ENCODE peak calls at places on chromosome 15, in ten cellular contexts. F is breast epithelium; E is epithelial cell of prostate; W is epithelial cell of esophagus; I is stimulated activated CD8-positive, alpha-beta memory T cell treated with anti-CD3 and anti-CD28 coated beads, Interleukin-2, amount 100 ng/mL, for 48 hours; D is cardiac fibroblast; T is GM23248; Y is NCI-H1436; K is activated CD8-positive, alpha-beta memory T cell treated with anti-CD3 and anti-CD28 coated beads for 1 hour; O is NCI-H1105 treated with DMSO at 0.1 percent for 48 hours. Z is an unnamed sample.

GRCh38 chr15:80779658-80780415 is 667 bp downstream of the CEMIP start:
- DNase-seq in Y (peak; percentile 7), D (peak; percentile 46), W (peak; percentile 80), I (no peak), O (peak; percentile 26), K (no peak), T (peak; percentile 83), E (no peak), F (no peak), Z (peak; percentile 70)

GRCh38 chr15:60844431-60845174 is 365.7 kb upstream of the ICE2 start:
- DNase-seq in K (peak; percentile 37), F (no peak), T (no peak), O (no peak), D (no peak), Y (no peak), I (peak; percentile 9), E (no peak), W (no peak), Z (no peak)

GRCh38 chr15:33985287-33985686 is 17.0 kb downstream of the CHRM5 start:
- DNase-seq in W (peak; percentile 67), E (no peak), K (no peak), Y (no peak), F (peak; percentile 37), D (peak; percentile 80), T (peak; percentile 78), I (no peak), O (no peak), Z (no peak)

GRCh38 chr15:89680282-89680873 is 1.2 kb upstream of the PLIN1 start:
- DNase-seq in W (no peak), Y (no peak), D (peak; percentile 97), F (peak; percentile 77), T (peak; percentile 85), K (no peak), E (no peak), I (no peak), O (peak; percentile 8), Z (no peak)

GRCh38 chr15:83973816-83974215 is 261.8 kb upstream of the GOLGA6L4 start:
- DNase-seq in I (no peak), E (no peak), F (no peak), Y (no peak), O (no peak), K (no peak), T (peak; percentile 8), W (peak; percentile 20), D (peak; percentile 17), Z (no peak)

GRCh38 chr15:26744894-26745293 is 28.0 kb downstream of the GABRB3 start:
- DNase-seq in I (no peak), D (no peak), K (no peak), T (no peak), E (no peak), F (no peak), O (no peak), Y (no peak), W (no peak), Z (no peak)

GRCh38 chr15:77027697-77028450 is 32.9 kb downstream of the PSTPIP1 start:
- DNase-seq in I (no peak), O (no peak), D (no peak), W (no peak), K (no peak), Y (no peak), F (no peak), E (no peak), T (no peak), Z (no peak)

GRCh38 chr15:65953622-65954021 is 84.3 kb downstream of the RAB11A start:
- DNase-seq in I (no peak), Y (no peak), T (no peak), F (no peak), E (no peak), W (no peak), D (no peak), O (no peak), K (no peak), Z (no peak)

GRCh38 chr15:45641374-45641778 is 6.5 kb downstream of the SQOR start:
- DNase-seq in F (peak; percentile 47), O (no peak), I (no peak), W (peak; percentile 98), Y (no peak), T (peak; percentile 94), D (peak; percentile 85), K (no peak), E (peak; percentile 93), Z (peak; percentile 90)

GRCh38 chr15:47870300-47870955 is 153.1 kb downstream of the SEMA6D start:
- DNase-seq in F (no peak), K (no peak), W (no peak), Y (no peak), T (no peak), D (no peak), I (no peak), O (no peak), E (no peak), Z (no peak)

GRCh38 chr15:65641723-65642475 is 20.2 kb downstream of the SLC24A1 start:
- DNase-seq in T (no peak), E (no peak), K (no peak), I (no peak), O (no peak), W (no peak), F (no peak), D (no peak), Y (peak; percentile 32), Z (no peak)

GRCh38 chr15:75062706-75063105 is 39.3 kb downstream of the PPCDC start:
- DNase-seq in W (no peak), E (no peak), D (no peak), I (no peak), T (no peak), O (no peak), Y (no peak), F (no peak), K (no peak), Z (no peak)

GRCh38 chr15:85872125-85872524 is 77.4 kb upstream of the KLHL25 start:
- DNase-seq in D (no peak), T (no peak), E (no peak), K (no peak), O (no peak), W (no peak), I (no peak), Y (no peak), F (no peak), Z (no peak)